ENCODE peak calls at places on chromosomes 11 and 22, in six cellular contexts. K is lung, Z is heart left ventricle, N is RPMI7951, D is neural crest cell, X is prostate gland. I is an unnamed sample.

GRCh38 chr11:58574851-58575250 is 805 bp downstream of the LPXN start:
- DNase-seq in K (no peak), Z (no peak), N (peak; percentile 69), X (no peak), D (no peak), I (no peak)

GRCh38 chr11:71298761-71299181 is 46.4 kb upstream of the SHANK2 start:
- DNase-seq in D (no peak), K (peak; percentile 24), X (peak; percentile 2), N (no peak), Z (no peak), I (peak; percentile 33)

GRCh38 chr11:2588809-2589537 is 110.8 kb downstream of the KCNQ1OT1 start:
- DNase-seq in Z (no peak), K (peak; percentile 26), D (no peak), X (no peak), N (no peak), I (peak; percentile 38)

GRCh38 chr22:42243802-42244060 is 26.7 kb downstream of the TCF20 start:
- DNase-seq in K (no peak), X (no peak), N (no peak), Z (no peak), D (no peak), I (no peak)

GRCh38 chr22:43434601-43435311 is 22.9 kb downstream of the MPPED1 start:
- DNase-seq in D (no peak), X (no peak), K (no peak), N (no peak), Z (no peak), I (no peak)

GRCh38 chr11:9525116-9525515 is 48.4 kb upstream of the WEE1 start:
- DNase-seq in Z (no peak), K (no peak), N (no peak), D (no peak), X (no peak), I (no peak)

GRCh38 chr11:123628936-123629683 is 25.3 kb downstream of the SCN3B start:
- DNase-seq in N (peak; percentile 64), X (no peak), K (no peak), Z (peak; percentile 90), D (no peak), I (peak; percentile 53)

GRCh38 chr11:86335131-86335768 is 33.2 kb downstream of the HIKESHI start:
- DNase-seq in D (no peak), K (no peak), X (no peak), N (peak; percentile 13), Z (no peak), I (no peak)

GRCh38 chr11:118552341-118552740 is 13.4 kb downstream of the IFT46 start:
- DNase-seq in K (no peak), D (no peak), Z (no peak), X (no peak), N (no peak), I (no peak)

I was measured in ureter.